ENCODE peak calls at places on chromosomes 7 and 10, in five cellular contexts. One of them, this sample, is unnamed.

GRCh38 chr10:30068482-30069223 is 9.3 kb upstream of the JCAD start:
- DNase-seq in GM12878: no peak
- DNase-seq in A549: no peak
- DNase-seq in K562: no peak
- DNase-seq in IMR-90: no peak
- DNase-seq in this sample: no peak

GRCh38 chr7:158432369-158433270 is 155.0 kb downstream of the PTPRN2 start:
- DNase-seq in A549: peak
- DNase-seq in IMR-90: no peak
- DNase-seq in K562: no peak
- DNase-seq in GM12878: no peak
- DNase-seq in this sample: peak

GRCh38 chr7:47405921-47406765 is 175.8 kb downstream of the TNS3 start:
- DNase-seq in K562: no peak
- DNase-seq in IMR-90: peak
- DNase-seq in GM12878: no peak
- DNase-seq in A549: peak
- DNase-seq in this sample: no peak

GRCh38 chr7:151081170-151082101 is 827 bp upstream of the FASTK start:
- DNase-seq in GM12878: no peak
- DNase-seq in A549: peak
- DNase-seq in K562: peak
- DNase-seq in IMR-90: no peak
- DNase-seq in this sample: peak

GRCh38 chr10:5527332-5528200 is 2.8 kb downstream of the CALML3 start:
- DNase-seq in GM12878: no peak
- DNase-seq in IMR-90: no peak
- DNase-seq in A549: no peak
- DNase-seq in K562: no peak
- DNase-seq in this sample: no peak

GRCh38 chr10:35208949-35209613 is 82.4 kb downstream of the CREM start:
- DNase-seq in IMR-90: no peak
- DNase-seq in GM12878: no peak
- DNase-seq in A549: no peak
- DNase-seq in K562: no peak
- DNase-seq in this sample: no peak

GRCh38 chr10:113480828-113481502 is 71.9 kb upstream of the HABP2 start:
- DNase-seq in GM12878: no peak
- DNase-seq in IMR-90: no peak
- DNase-seq in A549: no peak
- DNase-seq in K562: no peak
- DNase-seq in this sample: no peak

GRCh38 chr10:36725581-36726520 is 399.5 kb upstream of the ANKRD30A start:
- DNase-seq in GM12878: no peak
- DNase-seq in K562: no peak
- DNase-seq in IMR-90: peak
- DNase-seq in A549: peak
- DNase-seq in this sample: peak

GRCh38 chr7:44224216-44224950 is 23.6 kb downstream of the YKT6 start:
- DNase-seq in A549: no peak
- DNase-seq in GM12878: no peak
- DNase-seq in IMR-90: no peak
- DNase-seq in K562: no peak
- DNase-seq in this sample: peak

GRCh38 chr7:103387267-103387666 is 39.8 kb downstream of the PSMC2 start:
- DNase-seq in A549: no peak
- DNase-seq in GM12878: no peak
- DNase-seq in IMR-90: no peak
- DNase-seq in K562: no peak
- DNase-seq in this sample: no peak

GRCh38 chr7:158133057-158133456 is 454.6 kb downstream of the PTPRN2 start:
- DNase-seq in GM12878: no peak
- DNase-seq in A549: no peak
- DNase-seq in IMR-90: no peak
- DNase-seq in K562: no peak
- DNase-seq in this sample: no peak

GRCh38 chr10:78935697-78936407 is 132.9 kb upstream of the ZMIZ1 start:
- DNase-seq in IMR-90: no peak
- DNase-seq in GM12878: no peak
- DNase-seq in K562: no peak
- DNase-seq in A549: no peak
- DNase-seq in this sample: no peak

GRCh38 chr7:134778941-134779740 is at the start of gene CALD1:
- DNase-seq in K562: no peak
- DNase-seq in IMR-90: peak
- DNase-seq in A549: peak
- DNase-seq in GM12878: no peak
- DNase-seq in this sample: peak

GRCh38 chr7:117019287-117019686 is 66.0 kb downstream of the ST7 start:
- DNase-seq in A549: no peak
- DNase-seq in IMR-90: no peak
- DNase-seq in GM12878: no peak
- DNase-seq in K562: no peak
- DNase-seq in this sample: no peak

GRCh38 chr10:77478248-77478963 is 159.2 kb downstream of the KCNMA1 start:
- DNase-seq in GM12878: no peak
- DNase-seq in A549: no peak
- DNase-seq in K562: no peak
- DNase-seq in IMR-90: peak
- DNase-seq in this sample: no peak

GRCh38 chr10:60140681-60141632 is 234.6 kb upstream of the CCDC6 start:
- DNase-seq in A549: peak
- DNase-seq in K562: peak
- DNase-seq in GM12878: no peak
- DNase-seq in IMR-90: peak
- DNase-seq in this sample: no peak

GRCh38 chr10:51422311-51423120 is 276.9 kb downstream of the CSTF2T start:
- DNase-seq in K562: peak
- DNase-seq in GM12878: peak
- DNase-seq in A549: peak
- DNase-seq in IMR-90: peak
- DNase-seq in this sample: peak

GRCh38 chr10:94487575-94487974 is 58.0 kb upstream of the HELLS start:
- DNase-seq in IMR-90: no peak
- DNase-seq in GM12878: no peak
- DNase-seq in K562: no peak
- DNase-seq in A549: no peak
- DNase-seq in this sample: no peak

GRCh38 chr10:5147255-5147980 is 37.5 kb downstream of the AKR1C8 start:
- DNase-seq in A549: peak
- DNase-seq in GM12878: no peak
- DNase-seq in K562: no peak
- DNase-seq in IMR-90: no peak
- DNase-seq in this sample: no peak

GRCh38 chr7:28700790-28701203 is 257.3 kb downstream of the TRIL start:
- DNase-seq in K562: no peak
- DNase-seq in IMR-90: peak
- DNase-seq in GM12878: no peak
- DNase-seq in A549: no peak
- DNase-seq in this sample: no peak

GRCh38 chr10:106111241-106111640 is 1053.3 kb downstream of the SORCS1 start:
- DNase-seq in GM12878: no peak
- DNase-seq in A549: no peak
- DNase-seq in IMR-90: peak
- DNase-seq in K562: no peak
- DNase-seq in this sample: no peak

GRCh38 chr7:100867040-100867795 is at the start of gene TRIP6:
- DNase-seq in GM12878: no peak
- DNase-seq in IMR-90: peak
- DNase-seq in A549: peak
- DNase-seq in K562: peak
- DNase-seq in this sample: peak

GRCh38 chr7:158648787-158649186 is 55.8 kb downstream of the NCAPG2 start:
- DNase-seq in IMR-90: no peak
- DNase-seq in GM12878: no peak
- DNase-seq in K562: no peak
- DNase-seq in A549: no peak
- DNase-seq in this sample: no peak

GRCh38 chr7:30549933-30550493 is 44.7 kb upstream of the GARS1 start:
- DNase-seq in K562: no peak
- DNase-seq in A549: no peak
- DNase-seq in IMR-90: no peak
- DNase-seq in GM12878: no peak
- DNase-seq in this sample: no peak

GRCh38 chr10:115335366-115335765 is 242.2 kb downstream of the ATRNL1 start:
- DNase-seq in IMR-90: no peak
- DNase-seq in K562: no peak
- DNase-seq in A549: no peak
- DNase-seq in GM12878: no peak
- DNase-seq in this sample: no peak

GRCh38 chr10:124058346-124059003 is 34.9 kb downstream of the CHST15 start:
- DNase-seq in GM12878: no peak
- DNase-seq in A549: no peak
- DNase-seq in IMR-90: no peak
- DNase-seq in K562: no peak
- DNase-seq in this sample: no peak

GRCh38 chr7:149881328-149882263 is 7.8 kb downstream of the ATP6V0E2 start:
- DNase-seq in GM12878: no peak
- DNase-seq in K562: no peak
- DNase-seq in IMR-90: no peak
- DNase-seq in A549: no peak
- DNase-seq in this sample: no peak

GRCh38 chr10:98361131-98361633 is 53.8 kb downstream of the PYROXD2 start:
- DNase-seq in IMR-90: peak
- DNase-seq in GM12878: peak
- DNase-seq in A549: peak
- DNase-seq in K562: peak
- DNase-seq in this sample: no peak

GRCh38 chr7:16063691-16064090 is 357.6 kb downstream of the CRPPA start:
- DNase-seq in IMR-90: no peak
- DNase-seq in A549: no peak
- DNase-seq in GM12878: no peak
- DNase-seq in K562: no peak
- DNase-seq in this sample: no peak

GRCh38 chr7:16063241-16063640 is 358.1 kb downstream of the CRPPA start:
- DNase-seq in GM12878: no peak
- DNase-seq in A549: no peak
- DNase-seq in IMR-90: no peak
- DNase-seq in K562: no peak
- DNase-seq in this sample: no peak

GRCh38 chr7:16061011-16061410 is 360.3 kb downstream of the CRPPA start:
- DNase-seq in K562: no peak
- DNase-seq in A549: no peak
- DNase-seq in GM12878: no peak
- DNase-seq in IMR-90: no peak
- DNase-seq in this sample: no peak

GRCh38 chr7:16061630-16062029 is 359.7 kb downstream of the CRPPA start:
- DNase-seq in A549: no peak
- DNase-seq in GM12878: no peak
- DNase-seq in K562: no peak
- DNase-seq in IMR-90: no peak
- DNase-seq in this sample: no peak

GRCh38 chr7:16062269-16062668 is 359.1 kb downstream of the CRPPA start:
- DNase-seq in K562: no peak
- DNase-seq in GM12878: no peak
- DNase-seq in IMR-90: peak
- DNase-seq in A549: no peak
- DNase-seq in this sample: no peak
- TF ChIP-seq RCOR1 in K562: no peak
- TF ChIP-seq RCOR1 in GM12878: no peak
- TF ChIP-seq RCOR1 in IMR-90: no peak
- TF ChIP-seq RCOR1 in A549: no peak
- TF ChIP-seq RCOR1 in this sample: no peak

GRCh38 chr10:71216751-71217265 is 4.4 kb downstream of the UNC5B start:
- DNase-seq in K562: no peak
- DNase-seq in IMR-90: no peak
- DNase-seq in GM12878: no peak
- DNase-seq in A549: no peak
- DNase-seq in this sample: peak
- TF ChIP-seq RCOR1 in K562: no peak
- TF ChIP-seq RCOR1 in IMR-90: no peak
- TF ChIP-seq RCOR1 in GM12878: no peak
- TF ChIP-seq RCOR1 in A549: no peak
- TF ChIP-seq RCOR1 in this sample: no peak

GRCh38 chr10:125482637-125483036 is 200.3 kb downstream of the TEX36 start:
- DNase-seq in IMR-90: no peak
- DNase-seq in GM12878: no peak
- DNase-seq in A549: no peak
- DNase-seq in K562: no peak
- DNase-seq in this sample: no peak
- TF ChIP-seq RCOR1 in IMR-90: no peak
- TF ChIP-seq RCOR1 in GM12878: no peak
- TF ChIP-seq RCOR1 in A549: no peak
- TF ChIP-seq RCOR1 in K562: no peak
- TF ChIP-seq RCOR1 in this sample: no peak

GRCh38 chr7:48512892-48513291 is 341.6 kb downstream of the ABCA13 start:
- DNase-seq in IMR-90: no peak
- DNase-seq in GM12878: no peak
- DNase-seq in K562: no peak
- DNase-seq in A549: no peak
- DNase-seq in this sample: no peak

GRCh38 chr7:48522692-48523091 is 351.4 kb downstream of the ABCA13 start:
- DNase-seq in K562: no peak
- DNase-seq in IMR-90: no peak
- DNase-seq in A549: no peak
- DNase-seq in GM12878: no peak
- DNase-seq in this sample: no peak

DNA sequence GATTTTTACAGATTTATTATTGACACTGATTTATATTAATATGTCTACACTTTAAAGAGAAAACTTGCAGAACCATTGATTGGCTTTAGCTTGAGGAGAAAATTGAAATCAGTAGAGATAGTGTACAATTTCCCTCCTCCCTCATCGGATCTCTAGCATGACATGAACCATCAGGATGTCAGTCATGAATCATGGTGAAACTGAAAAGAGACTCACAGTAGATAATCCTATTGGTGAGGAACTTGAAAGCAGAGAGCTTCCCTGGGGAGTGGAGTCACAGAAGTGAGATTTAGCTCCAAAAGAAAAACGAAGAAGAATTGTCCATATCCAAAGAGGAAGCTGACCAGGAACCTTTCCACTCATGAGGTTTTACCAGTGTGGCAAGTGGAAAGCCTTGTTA is 346.8 kb downstream of the ABCA13 start:
- DNase-seq in A549: no peak
- DNase-seq in IMR-90: no peak
- DNase-seq in GM12878: no peak
- DNase-seq in K562: no peak
- DNase-seq in this sample: no peak
- TF ChIP-seq RCOR1 in A549: no peak
- TF ChIP-seq RCOR1 in IMR-90: no peak
- TF ChIP-seq RCOR1 in GM12878: no peak
- TF ChIP-seq RCOR1 in K562: no peak
- TF ChIP-seq RCOR1 in this sample: no peak

DNA sequence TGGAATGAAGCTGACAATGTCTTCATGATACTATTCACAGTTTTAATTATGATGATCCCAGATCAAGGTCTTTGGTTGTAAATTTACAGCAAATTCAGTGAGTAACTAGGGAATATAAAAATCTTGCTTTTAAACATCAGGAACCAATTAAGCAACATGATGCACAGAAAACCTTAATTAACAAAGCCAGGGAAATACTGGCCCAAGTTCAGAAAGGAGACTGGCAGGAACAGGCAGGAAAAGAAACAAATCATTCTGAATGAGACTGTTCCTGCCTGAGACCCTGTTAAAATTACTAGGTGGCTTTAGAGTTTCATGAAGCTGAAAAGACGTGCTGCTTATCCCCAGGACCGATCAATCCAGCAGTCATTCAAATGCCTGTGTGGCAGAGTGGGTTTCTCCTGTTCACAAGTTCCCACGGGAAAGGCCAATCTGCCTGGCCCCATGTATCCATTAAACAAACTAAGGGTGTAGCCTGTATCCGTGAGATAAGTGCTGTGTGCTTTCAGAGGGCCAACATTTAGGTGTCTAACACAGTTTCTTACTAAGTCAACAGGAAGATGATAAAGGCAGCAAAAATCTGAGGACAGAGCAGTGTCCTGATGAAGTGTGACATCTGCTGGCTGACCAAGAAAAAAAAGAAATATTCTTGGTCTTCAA is 34.4 kb downstream of the PUS7 start:
- DNase-seq in K562: peak
- DNase-seq in A549: peak
- DNase-seq in GM12878: no peak
- DNase-seq in IMR-90: peak
- DNase-seq in this sample: peak
- TF ChIP-seq RCOR1 in K562: peak
- TF ChIP-seq RCOR1 in A549: no peak
- TF ChIP-seq RCOR1 in GM12878: no peak
- TF ChIP-seq RCOR1 in IMR-90: no peak
- TF ChIP-seq RCOR1 in this sample: peak

This sample was measured in SK-N-SH.